ENCODE peak calls at places on chromosome 13, in six cellular contexts. One of them, this sample, is unnamed.

GRCh38 chr13:50850445-50850844 is 7.0 kb upstream of the DLEU7 start:
- DNase-seq in coronary artery: no peak
- DNase-seq in type B pancreatic cell: no peak
- DNase-seq in K562: no peak
- DNase-seq in IMR-90: no peak
- DNase-seq in suprapubic skin: no peak
- DNase-seq in this sample: no peak

GRCh38 chr13:112748947-112749346 is 59.1 kb downstream of the ATP11A start:
- DNase-seq in coronary artery: no peak
- DNase-seq in type B pancreatic cell: no peak
- DNase-seq in K562: no peak
- DNase-seq in IMR-90: no peak
- DNase-seq in suprapubic skin: no peak
- DNase-seq in this sample: no peak

GRCh38 chr13:84446972-84447700 is 564.9 kb upstream of the SLITRK1 start:
- DNase-seq in coronary artery: no peak
- DNase-seq in type B pancreatic cell: no peak
- DNase-seq in K562: no peak
- DNase-seq in IMR-90: no peak
- DNase-seq in suprapubic skin: no peak
- DNase-seq in this sample: no peak

GRCh38 chr13:113123226-113124150 is 889 bp downstream of the F10 start:
- DNase-seq in coronary artery: peak
- DNase-seq in type B pancreatic cell: peak
- DNase-seq in K562: peak
- DNase-seq in IMR-90: no peak
- DNase-seq in suprapubic skin: no peak
- DNase-seq in this sample: peak

GRCh38 chr13:48990900-48991299 is 15.2 kb downstream of the FNDC3A start:
- DNase-seq in coronary artery: no peak
- DNase-seq in type B pancreatic cell: no peak
- DNase-seq in K562: no peak
- DNase-seq in IMR-90: no peak
- DNase-seq in suprapubic skin: no peak
- DNase-seq in this sample: no peak

GRCh38 chr13:78022164-78022877 is 103.7 kb upstream of the EDNRB start:
- DNase-seq in coronary artery: no peak
- DNase-seq in type B pancreatic cell: no peak
- DNase-seq in K562: no peak
- DNase-seq in IMR-90: peak
- DNase-seq in suprapubic skin: no peak
- DNase-seq in this sample: no peak

GRCh38 chr13:69579351-69579750 is 528.3 kb upstream of the ATXN8OS start:
- DNase-seq in coronary artery: no peak
- DNase-seq in type B pancreatic cell: no peak
- DNase-seq in K562: peak
- DNase-seq in IMR-90: no peak
- DNase-seq in suprapubic skin: no peak
- DNase-seq in this sample: no peak

GRCh38 chr13:80054806-80055205 is 286.1 kb downstream of the SPRY2 start:
- DNase-seq in coronary artery: no peak
- DNase-seq in type B pancreatic cell: no peak
- DNase-seq in K562: no peak
- DNase-seq in IMR-90: peak
- DNase-seq in suprapubic skin: no peak
- DNase-seq in this sample: no peak

GRCh38 chr13:89733686-89734085 is 1613.8 kb upstream of the MIR17HG start:
- DNase-seq in coronary artery: no peak
- DNase-seq in type B pancreatic cell: no peak
- DNase-seq in K562: no peak
- DNase-seq in IMR-90: no peak
- DNase-seq in suprapubic skin: no peak
- DNase-seq in this sample: no peak

GRCh38 chr13:48831248-48831647 is 144.5 kb upstream of the FNDC3A start:
- DNase-seq in coronary artery: no peak
- DNase-seq in type B pancreatic cell: no peak
- DNase-seq in K562: no peak
- DNase-seq in IMR-90: peak
- DNase-seq in suprapubic skin: no peak
- DNase-seq in this sample: no peak

GRCh38 chr13:86870388-86870966 is 800.7 kb upstream of the SLITRK5 start:
- DNase-seq in coronary artery: no peak
- DNase-seq in type B pancreatic cell: no peak
- DNase-seq in K562: peak
- DNase-seq in IMR-90: peak
- DNase-seq in suprapubic skin: no peak
- DNase-seq in this sample: no peak

GRCh38 chr13:112174476-112175110 is 107.6 kb downstream of the SOX1 start:
- DNase-seq in coronary artery: peak
- DNase-seq in type B pancreatic cell: no peak
- DNase-seq in K562: no peak
- DNase-seq in IMR-90: no peak
- DNase-seq in suprapubic skin: no peak
- DNase-seq in this sample: no peak

GRCh38 chr13:21849323-21849722 is 178.4 kb downstream of the FGF9 start:
- DNase-seq in coronary artery: no peak
- DNase-seq in type B pancreatic cell: no peak
- DNase-seq in K562: peak
- DNase-seq in IMR-90: peak
- DNase-seq in suprapubic skin: no peak
- DNase-seq in this sample: no peak

GRCh38 chr13:109162248-109163051 is 533.0 kb downstream of the MYO16 start:
- DNase-seq in coronary artery: no peak
- DNase-seq in type B pancreatic cell: no peak
- DNase-seq in K562: no peak
- DNase-seq in IMR-90: no peak
- DNase-seq in suprapubic skin: no peak
- DNase-seq in this sample: no peak

GRCh38 chr13:43363156-43363918 is 340.0 kb downstream of the DNAJC15 start:
- DNase-seq in coronary artery: no peak
- DNase-seq in type B pancreatic cell: no peak
- DNase-seq in K562: no peak
- DNase-seq in IMR-90: peak
- DNase-seq in suprapubic skin: no peak
- DNase-seq in this sample: no peak

GRCh38 chr13:63377986-63378385 is 1962.3 kb upstream of the PCDH20 start:
- DNase-seq in coronary artery: no peak
- DNase-seq in type B pancreatic cell: no peak
- DNase-seq in K562: no peak
- DNase-seq in IMR-90: no peak
- DNase-seq in suprapubic skin: no peak
- DNase-seq in this sample: no peak

GRCh38 chr13:95564948-95565347 is 12.4 kb downstream of the CLDN10 start:
- DNase-seq in coronary artery: no peak
- DNase-seq in type B pancreatic cell: no peak
- DNase-seq in K562: no peak
- DNase-seq in IMR-90: peak
- DNase-seq in suprapubic skin: no peak
- DNase-seq in this sample: no peak

DNA sequence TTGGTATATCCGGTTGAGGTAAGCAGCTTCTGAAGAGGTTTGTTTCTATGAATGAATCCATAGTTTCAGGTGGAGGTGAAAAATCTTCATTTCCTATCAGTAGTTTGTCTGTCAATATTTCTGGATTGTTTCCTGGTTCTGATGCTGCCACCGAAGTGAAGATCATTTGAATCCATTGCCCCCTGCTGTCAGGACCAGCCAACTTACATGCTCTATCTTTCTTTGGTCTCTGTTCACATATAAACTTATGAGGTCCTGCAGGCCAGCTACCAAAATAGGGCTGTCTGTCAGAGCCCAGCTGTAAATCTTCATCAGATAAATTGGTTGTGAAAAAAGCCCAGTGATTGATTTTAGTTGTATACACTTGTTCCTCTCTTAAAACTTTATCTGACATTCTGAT is 15.2 kb upstream of the N4BP2L1 start:
- DNase-seq in coronary artery: no peak
- DNase-seq in type B pancreatic cell: no peak
- DNase-seq in K562: peak
- DNase-seq in IMR-90: peak
- DNase-seq in suprapubic skin: no peak
- DNase-seq in this sample: no peak
- TF ChIP-seq CTCF in coronary artery: no peak
- TF ChIP-seq CTCF in type B pancreatic cell: peak
- TF ChIP-seq CTCF in K562: peak
- TF ChIP-seq CTCF in IMR-90: peak
- TF ChIP-seq CTCF in suprapubic skin: no peak
- TF ChIP-seq CTCF in this sample: no peak

DNA sequence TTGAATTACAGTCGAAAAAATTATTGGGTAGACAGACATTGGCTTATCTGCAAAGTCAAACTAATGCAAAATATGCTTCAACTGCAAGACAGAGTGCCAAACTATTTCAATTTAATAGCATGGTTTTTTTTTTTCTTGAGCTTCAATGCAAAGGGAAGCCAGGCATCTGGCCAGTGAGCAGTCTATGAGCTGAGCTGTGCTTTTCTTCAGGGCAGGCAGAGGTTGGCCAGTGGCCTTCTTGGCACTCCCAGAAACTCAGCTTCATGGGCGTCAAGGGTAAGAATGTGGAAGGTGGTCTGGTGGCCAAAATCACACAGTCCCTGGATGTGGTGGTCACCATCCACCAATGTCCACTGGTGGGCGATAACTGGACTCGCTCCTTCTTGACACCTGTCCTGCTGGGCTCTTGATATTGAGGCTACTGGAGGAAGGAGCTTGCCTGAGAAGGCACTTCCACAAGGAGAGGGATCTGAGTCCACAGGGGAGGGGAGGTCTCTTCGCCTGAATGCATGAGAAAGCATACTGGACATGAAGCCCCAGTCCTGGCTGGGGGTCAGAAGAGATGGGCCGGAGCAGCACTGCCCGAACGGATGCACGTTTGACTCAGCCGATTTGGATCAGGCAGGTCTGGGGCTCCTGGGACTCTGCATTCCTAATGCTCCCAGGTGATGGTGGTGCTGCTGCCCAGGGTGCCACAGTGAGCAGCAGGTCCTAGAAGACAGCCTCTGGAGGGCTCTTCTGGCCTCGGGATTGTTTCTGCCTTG is 17.1 kb downstream of the COL4A2 start:
- DNase-seq in coronary artery: peak
- DNase-seq in type B pancreatic cell: no peak
- DNase-seq in K562: no peak
- DNase-seq in IMR-90: no peak
- DNase-seq in suprapubic skin: no peak
- DNase-seq in this sample: no peak
- TF ChIP-seq CTCF in coronary artery: no peak
- TF ChIP-seq CTCF in type B pancreatic cell: no peak
- TF ChIP-seq CTCF in K562: no peak
- TF ChIP-seq CTCF in IMR-90: no peak
- TF ChIP-seq CTCF in suprapubic skin: no peak
- TF ChIP-seq CTCF in this sample: no peak

GRCh38 chr13:24251525-24251924 is 57.9 kb upstream of the C1QTNF9 start:
- DNase-seq in coronary artery: no peak
- DNase-seq in type B pancreatic cell: no peak
- DNase-seq in K562: no peak
- DNase-seq in IMR-90: no peak
- DNase-seq in suprapubic skin: no peak
- DNase-seq in this sample: no peak
- TF ChIP-seq CTCF in coronary artery: no peak
- TF ChIP-seq CTCF in type B pancreatic cell: no peak
- TF ChIP-seq CTCF in K562: no peak
- TF ChIP-seq CTCF in IMR-90: no peak
- TF ChIP-seq CTCF in suprapubic skin: no peak
- TF ChIP-seq CTCF in this sample: no peak

DNA sequence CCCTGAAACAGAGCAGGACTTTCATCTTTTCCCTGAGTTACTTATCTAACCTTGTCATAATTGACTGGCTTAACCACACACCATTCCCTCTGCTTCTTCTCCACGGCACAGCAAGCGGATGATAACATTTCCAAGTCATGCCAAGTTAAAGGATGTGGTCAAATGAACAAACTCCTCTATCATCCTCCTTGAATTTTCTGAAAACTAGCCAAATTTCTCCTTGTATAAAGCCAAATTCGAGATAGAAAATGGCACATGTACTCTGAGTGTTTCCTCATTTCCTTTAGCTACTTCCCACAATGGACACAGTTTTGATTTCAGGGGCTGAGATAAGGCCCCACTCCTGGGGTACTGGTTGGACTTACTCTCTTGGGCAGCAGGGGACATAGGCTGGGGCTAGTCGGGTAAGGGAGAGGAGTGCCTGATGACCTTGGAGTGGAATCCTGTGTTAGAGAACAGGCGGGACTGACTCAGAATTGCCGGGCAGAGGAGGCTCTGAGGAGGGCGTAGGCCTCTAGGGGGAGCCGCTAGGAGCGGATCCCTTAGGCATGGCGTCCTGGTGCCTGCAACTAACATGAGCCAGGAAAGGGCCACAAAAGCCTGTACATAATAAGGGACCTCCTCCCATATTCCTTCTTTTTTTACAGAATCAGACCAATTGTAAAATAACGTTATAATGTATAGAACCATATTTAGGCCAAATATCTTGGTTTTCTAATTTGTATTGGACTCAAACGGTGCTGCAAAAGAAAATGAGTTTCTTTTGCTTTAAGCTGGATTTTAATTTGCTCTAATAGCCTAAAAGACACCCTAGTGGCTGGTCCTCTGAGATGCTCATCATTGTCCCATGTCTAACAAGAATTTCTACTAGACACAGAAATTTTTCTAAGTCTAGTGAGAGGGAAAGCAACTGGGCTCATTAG is 20.4 kb upstream of the TMTC4 start:
- DNase-seq in coronary artery: no peak
- DNase-seq in type B pancreatic cell: no peak
- DNase-seq in K562: peak
- DNase-seq in IMR-90: peak
- DNase-seq in suprapubic skin: no peak
- DNase-seq in this sample: peak
- TF ChIP-seq CTCF in coronary artery: no peak
- TF ChIP-seq CTCF in type B pancreatic cell: peak
- TF ChIP-seq CTCF in K562: peak
- TF ChIP-seq CTCF in IMR-90: peak
- TF ChIP-seq CTCF in suprapubic skin: no peak
- TF ChIP-seq CTCF in this sample: peak